ENCODE peak calls at places on chromosome 21, in eight cellular contexts. One of them, this sample, is unnamed.

GRCh38 chr21:36551731-36552457 is 72.0 kb upstream of the CLDN14 start:
- DNase-seq in BJ: peak
- DNase-seq in left lung: no peak
- DNase-seq in Calu3: no peak
- DNase-seq in AG09309: peak
- DNase-seq in HCT116: no peak
- DNase-seq in fibroblast of lung: peak
- DNase-seq in kidney: no peak
- DNase-seq in this sample: no peak

GRCh38 chr21:20946701-20947100 is 51.5 kb upstream of the NCAM2 start:
- DNase-seq in BJ: no peak
- DNase-seq in left lung: no peak
- DNase-seq in Calu3: no peak
- DNase-seq in AG09309: no peak
- DNase-seq in HCT116: no peak
- DNase-seq in fibroblast of lung: no peak
- DNase-seq in kidney: no peak
- DNase-seq in this sample: no peak

GRCh38 chr21:43734830-43735229 is 15.9 kb downstream of the PDXK start:
- DNase-seq in BJ: no peak
- DNase-seq in left lung: peak
- DNase-seq in Calu3: no peak
- DNase-seq in AG09309: no peak
- DNase-seq in HCT116: no peak
- DNase-seq in fibroblast of lung: peak
- DNase-seq in kidney: no peak
- DNase-seq in this sample: no peak

GRCh38 chr21:29217818-29218252 is 80.9 kb upstream of the BACH1 start:
- DNase-seq in BJ: peak
- DNase-seq in left lung: no peak
- DNase-seq in Calu3: peak
- DNase-seq in AG09309: peak
- DNase-seq in HCT116: peak
- DNase-seq in fibroblast of lung: peak
- DNase-seq in kidney: no peak
- DNase-seq in this sample: no peak

GRCh38 chr21:32940079-32941014 is 85.4 kb upstream of the OLIG2 start:
- DNase-seq in BJ: no peak
- DNase-seq in left lung: no peak
- DNase-seq in Calu3: peak
- DNase-seq in AG09309: peak
- DNase-seq in HCT116: peak
- DNase-seq in fibroblast of lung: peak
- DNase-seq in kidney: no peak
- DNase-seq in this sample: peak

GRCh38 chr21:14543983-14544382 is 2.1 kb downstream of the SAMSN1 start:
- DNase-seq in BJ: no peak
- DNase-seq in left lung: no peak
- DNase-seq in Calu3: no peak
- DNase-seq in AG09309: no peak
- DNase-seq in HCT116: no peak
- DNase-seq in fibroblast of lung: no peak
- DNase-seq in kidney: no peak
- DNase-seq in this sample: no peak

GRCh38 chr21:29196664-29197052 is 66.2 kb downstream of the MAP3K7CL start:
- DNase-seq in BJ: no peak
- DNase-seq in left lung: no peak
- DNase-seq in Calu3: no peak
- DNase-seq in AG09309: no peak
- DNase-seq in HCT116: no peak
- DNase-seq in fibroblast of lung: no peak
- DNase-seq in kidney: no peak
- DNase-seq in this sample: no peak

GRCh38 chr21:30924171-30924680 is 42.8 kb upstream of the KRTAP11-1 start:
- DNase-seq in BJ: no peak
- DNase-seq in left lung: no peak
- DNase-seq in Calu3: no peak
- DNase-seq in AG09309: no peak
- DNase-seq in HCT116: no peak
- DNase-seq in fibroblast of lung: no peak
- DNase-seq in kidney: no peak
- DNase-seq in this sample: no peak

GRCh38 chr21:42614811-42615342 is 38.5 kb upstream of the PDE9A start:
- DNase-seq in BJ: no peak
- DNase-seq in left lung: peak
- DNase-seq in Calu3: peak
- DNase-seq in AG09309: no peak
- DNase-seq in HCT116: no peak
- DNase-seq in fibroblast of lung: no peak
- DNase-seq in kidney: peak
- DNase-seq in this sample: peak

GRCh38 chr21:43739648-43740435 is 20.9 kb downstream of the PDXK start:
- DNase-seq in BJ: no peak
- DNase-seq in left lung: peak
- DNase-seq in Calu3: no peak
- DNase-seq in AG09309: no peak
- DNase-seq in HCT116: no peak
- DNase-seq in fibroblast of lung: no peak
- DNase-seq in kidney: no peak
- DNase-seq in this sample: no peak

GRCh38 chr21:29346281-29346680 is 47.6 kb downstream of the BACH1 start:
- DNase-seq in BJ: no peak
- DNase-seq in left lung: no peak
- DNase-seq in Calu3: no peak
- DNase-seq in AG09309: no peak
- DNase-seq in HCT116: no peak
- DNase-seq in fibroblast of lung: no peak
- DNase-seq in kidney: no peak
- DNase-seq in this sample: no peak

GRCh38 chr21:44428281-44428942 is 26.9 kb upstream of the LRRC3 start:
- DNase-seq in BJ: no peak
- DNase-seq in left lung: peak
- DNase-seq in Calu3: peak
- DNase-seq in AG09309: no peak
- DNase-seq in HCT116: peak
- DNase-seq in fibroblast of lung: no peak
- DNase-seq in kidney: peak
- DNase-seq in this sample: no peak

GRCh38 chr21:8989883-8990325 is 1531.5 kb upstream of the TPTE start:
- DNase-seq in BJ: no peak
- DNase-seq in left lung: no peak
- DNase-seq in Calu3: peak
- DNase-seq in AG09309: no peak
- DNase-seq in HCT116: no peak
- DNase-seq in fibroblast of lung: no peak
- DNase-seq in kidney: no peak
- DNase-seq in this sample: no peak

GRCh38 chr21:32096411-32096810 is 182.4 kb downstream of the MIS18A start:
- DNase-seq in BJ: no peak
- DNase-seq in left lung: no peak
- DNase-seq in Calu3: peak
- DNase-seq in AG09309: no peak
- DNase-seq in HCT116: peak
- DNase-seq in fibroblast of lung: no peak
- DNase-seq in kidney: no peak
- DNase-seq in this sample: peak

GRCh38 chr21:44677881-44678280 is 4.1 kb downstream of the KRTAP12-1 start:
- DNase-seq in BJ: no peak
- DNase-seq in left lung: no peak
- DNase-seq in Calu3: no peak
- DNase-seq in AG09309: no peak
- DNase-seq in HCT116: no peak
- DNase-seq in fibroblast of lung: no peak
- DNase-seq in kidney: no peak
- DNase-seq in this sample: no peak

GRCh38 chr21:25895565-25896205 is 160.9 kb downstream of the GABPA start:
- DNase-seq in BJ: no peak
- DNase-seq in left lung: no peak
- DNase-seq in Calu3: no peak
- DNase-seq in AG09309: peak
- DNase-seq in HCT116: no peak
- DNase-seq in fibroblast of lung: peak
- DNase-seq in kidney: no peak
- DNase-seq in this sample: no peak
- TF ChIP-seq CTCF in BJ: peak
- TF ChIP-seq CTCF in left lung: peak
- TF ChIP-seq CTCF in Calu3: no peak
- TF ChIP-seq CTCF in AG09309: peak
- TF ChIP-seq CTCF in HCT116: peak
- TF ChIP-seq CTCF in fibroblast of lung: peak
- TF ChIP-seq CTCF in kidney: peak
- TF ChIP-seq CTCF in this sample: no peak

DNA sequence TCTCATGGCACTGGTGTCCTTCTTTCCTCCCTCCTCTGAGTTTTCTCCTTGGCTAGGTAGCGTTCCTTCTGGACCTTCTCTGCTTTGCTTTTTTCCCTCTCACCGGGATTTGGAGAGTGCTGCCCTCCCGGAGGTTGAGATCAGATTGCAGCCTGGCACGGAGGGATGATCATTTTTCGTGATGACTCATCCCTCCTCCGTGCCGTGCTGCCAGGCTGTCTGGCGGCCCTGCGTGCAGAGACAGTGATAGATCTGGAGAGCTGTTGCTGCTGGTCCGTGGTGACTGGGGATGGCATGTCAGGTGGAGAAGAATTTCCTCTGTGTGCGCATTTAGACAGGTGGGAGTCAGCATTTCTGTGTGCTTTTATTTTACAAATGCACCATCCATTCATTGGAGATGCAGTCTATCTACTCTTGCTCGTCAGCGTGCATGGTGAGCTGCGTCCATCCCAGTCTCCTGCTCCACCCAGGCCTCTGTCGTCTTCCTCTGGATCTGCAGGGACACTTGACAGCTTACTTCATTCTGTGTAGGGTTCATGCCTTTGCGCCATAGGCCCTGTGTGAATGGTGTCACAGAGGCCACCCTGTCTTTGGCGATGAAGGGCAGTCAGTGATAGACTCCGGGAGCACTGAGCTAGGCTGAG is 104.4 kb downstream of the PCBP3 start:
- DNase-seq in BJ: no peak
- DNase-seq in left lung: no peak
- DNase-seq in Calu3: peak
- DNase-seq in AG09309: peak
- DNase-seq in HCT116: peak
- DNase-seq in fibroblast of lung: peak
- DNase-seq in kidney: no peak
- DNase-seq in this sample: no peak
- TF ChIP-seq CTCF in BJ: no peak
- TF ChIP-seq CTCF in left lung: no peak
- TF ChIP-seq CTCF in Calu3: no peak
- TF ChIP-seq CTCF in AG09309: no peak
- TF ChIP-seq CTCF in HCT116: no peak
- TF ChIP-seq CTCF in fibroblast of lung: peak
- TF ChIP-seq CTCF in kidney: no peak
- TF ChIP-seq CTCF in this sample: no peak

GRCh38 chr21:38948377-38948776 is 142.6 kb downstream of the ETS2 start:
- DNase-seq in BJ: no peak
- DNase-seq in left lung: no peak
- DNase-seq in Calu3: no peak
- DNase-seq in AG09309: no peak
- DNase-seq in HCT116: no peak
- DNase-seq in fibroblast of lung: peak
- DNase-seq in kidney: no peak
- DNase-seq in this sample: no peak

GRCh38 chr21:38945536-38946245 is 140.0 kb downstream of the ETS2 start:
- DNase-seq in BJ: no peak
- DNase-seq in left lung: no peak
- DNase-seq in Calu3: no peak
- DNase-seq in AG09309: no peak
- DNase-seq in HCT116: no peak
- DNase-seq in fibroblast of lung: peak
- DNase-seq in kidney: no peak
- DNase-seq in this sample: peak

GRCh38 chr21:38948981-38949380 is 143.3 kb downstream of the ETS2 start:
- DNase-seq in BJ: no peak
- DNase-seq in left lung: no peak
- DNase-seq in Calu3: no peak
- DNase-seq in AG09309: no peak
- DNase-seq in HCT116: no peak
- DNase-seq in fibroblast of lung: no peak
- DNase-seq in kidney: no peak
- DNase-seq in this sample: no peak

GRCh38 chr21:38942617-38943245 is 137.0 kb downstream of the ETS2 start:
- DNase-seq in BJ: no peak
- DNase-seq in left lung: no peak
- DNase-seq in Calu3: no peak
- DNase-seq in AG09309: no peak
- DNase-seq in HCT116: no peak
- DNase-seq in fibroblast of lung: no peak
- DNase-seq in kidney: no peak
- DNase-seq in this sample: no peak

DNA sequence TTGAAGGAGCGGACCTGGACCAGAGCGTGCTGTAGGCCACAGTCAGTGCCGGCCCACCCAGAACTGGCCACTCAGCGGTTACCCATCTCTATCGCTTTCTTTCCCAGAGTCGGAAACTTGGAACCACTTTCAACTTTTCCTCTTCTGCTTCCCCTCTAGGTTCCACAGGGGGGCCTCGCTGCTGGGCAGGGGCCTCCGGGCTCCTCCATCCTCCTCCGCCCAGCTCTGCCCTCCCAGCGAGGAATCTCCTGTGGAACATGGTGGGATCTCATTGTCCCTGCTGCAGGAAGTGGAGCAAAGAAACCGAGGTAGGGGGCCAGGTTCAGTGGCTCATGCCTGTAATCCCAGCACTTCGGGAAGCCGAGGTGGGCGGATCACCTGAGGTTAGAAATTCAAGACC is 139.2 kb downstream of the ETS2 start:
- DNase-seq in BJ: no peak
- DNase-seq in left lung: no peak
- DNase-seq in Calu3: no peak
- DNase-seq in AG09309: no peak
- DNase-seq in HCT116: no peak
- DNase-seq in fibroblast of lung: no peak
- DNase-seq in kidney: no peak
- DNase-seq in this sample: no peak
- TF ChIP-seq CTCF in BJ: no peak
- TF ChIP-seq CTCF in left lung: no peak
- TF ChIP-seq CTCF in Calu3: no peak
- TF ChIP-seq CTCF in AG09309: no peak
- TF ChIP-seq CTCF in HCT116: no peak
- TF ChIP-seq CTCF in fibroblast of lung: peak
- TF ChIP-seq CTCF in kidney: no peak
- TF ChIP-seq CTCF in this sample: no peak

DNA sequence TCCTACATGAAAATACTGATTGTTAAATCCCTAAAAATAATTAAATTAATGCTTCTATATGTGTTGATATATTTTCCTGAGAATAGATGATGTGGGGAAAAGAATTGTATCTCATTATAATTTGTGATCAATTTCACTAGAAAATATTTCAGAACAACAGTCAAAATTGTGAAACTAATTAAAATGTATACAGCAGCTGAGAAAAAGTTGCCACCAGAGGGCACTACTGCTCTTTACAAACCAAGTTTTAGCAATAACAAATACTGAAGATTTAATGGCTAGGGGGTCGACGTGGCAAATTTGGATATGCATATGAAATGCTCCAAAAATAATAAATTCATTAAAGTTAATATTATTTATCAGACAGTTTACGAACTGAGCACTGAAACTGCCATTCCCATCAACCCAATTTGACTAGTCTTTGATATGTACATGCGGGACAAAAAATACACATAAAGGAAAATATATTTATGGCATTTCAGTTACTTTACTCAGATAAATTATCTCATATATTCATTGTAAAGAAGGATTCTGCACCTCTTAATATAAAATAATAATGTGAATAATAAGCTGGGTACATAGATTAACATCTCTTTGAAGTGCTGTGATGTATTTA is 96.3 kb upstream of the TMPRSS15 start:
- DNase-seq in BJ: no peak
- DNase-seq in left lung: no peak
- DNase-seq in Calu3: peak
- DNase-seq in AG09309: no peak
- DNase-seq in HCT116: peak
- DNase-seq in fibroblast of lung: peak
- DNase-seq in kidney: no peak
- DNase-seq in this sample: peak
- TF ChIP-seq CTCF in BJ: peak
- TF ChIP-seq CTCF in left lung: peak
- TF ChIP-seq CTCF in Calu3: peak
- TF ChIP-seq CTCF in AG09309: peak
- TF ChIP-seq CTCF in HCT116: no peak
- TF ChIP-seq CTCF in fibroblast of lung: peak
- TF ChIP-seq CTCF in kidney: peak
- TF ChIP-seq CTCF in this sample: peak

This sample was measured in nephron progenitor cell.